ENCODE peak calls at places on chromosomes 2 and 18, in six cellular contexts. G is CD8-positive, alpha-beta memory T cell; N is IMR-90; C is neuronal stem cell; H is fibroblast of lung; I is HCT116. D is an unnamed sample.

GRCh38 chr2:177264209-177264538 is 353 bp downstream of the NFE2L2 start:
- DNase-seq in N (peak), C (no peak), G (no peak), I (no peak), H (peak), D (no peak)

GRCh38 chr2:238434846-238435751 is 8.4 kb downstream of the ASB1 start:
- DNase-seq in I (no peak), C (no peak), N (no peak), H (no peak), G (no peak), D (no peak)

GRCh38 chr2:43220982-43221659 is 5.3 kb downstream of the ZFP36L2 start:
- DNase-seq in C (peak), I (no peak), N (peak), G (peak), H (peak), D (peak)

GRCh38 chr2:199452991-199453379 is 4.8 kb downstream of the SATB2 start:
- DNase-seq in N (no peak), H (no peak), G (no peak), I (no peak), C (no peak), D (no peak)

GRCh38 chr2:18516112-18516511 is 44.3 kb downstream of the RDH14 start:
- DNase-seq in G (no peak), I (no peak), C (peak), H (peak), N (peak), D (peak)

GRCh38 chr2:23843051-23843976 is 83.6 kb downstream of the ATAD2B start:
- DNase-seq in G (no peak), I (no peak), N (peak), C (no peak), H (peak), D (peak)

GRCh38 chr2:9112079-9112721 is 94.4 kb upstream of the ASAP2 start:
- DNase-seq in C (no peak), N (peak), I (peak), H (peak), G (no peak), D (peak)

GRCh38 chr2:64359892-64360657 is 93.9 kb upstream of the LGALSL start:
- DNase-seq in C (no peak), H (peak), N (peak), G (no peak), I (peak), D (peak)

GRCh38 chr18:62069556-62069955 is 117.3 kb downstream of the PIGN start:
- DNase-seq in H (peak), I (no peak), C (no peak), G (no peak), N (peak), D (peak)

GRCh38 chr18:8301427-8302172 is 307.6 kb upstream of the RAB12 start:
- DNase-seq in H (peak), N (peak), C (no peak), I (no peak), G (no peak), D (no peak)

GRCh38 chr2:106566050-106566449 is 78.9 kb downstream of the CD8B2 start:
- DNase-seq in I (no peak), G (no peak), N (peak), H (no peak), C (no peak), D (no peak)
- H3K4me3 ChIP-seq in I (no peak), G (no peak), N (no peak), H (no peak), C (no peak), D (no peak)

GRCh38 chr18:56570971-56571370 is 67.4 kb downstream of the TXNL1 start:
- DNase-seq in I (no peak), G (no peak), C (no peak), N (no peak), H (no peak), D (no peak)
- H3K4me3 ChIP-seq in I (no peak), G (no peak), C (no peak), N (no peak), H (no peak), D (no peak)

GRCh38 chr2:32011566-32011960 is 755 bp upstream of the MEMO1 start:
- DNase-seq in C (no peak), N (no peak), I (no peak), H (no peak), G (no peak), D (no peak)
- H3K4me3 ChIP-seq in C (no peak), N (peak), I (peak), H (peak), G (peak), D (peak)

GRCh38 chr2:12271589-12271984 is 445.1 kb upstream of the TRIB2 start:
- DNase-seq in I (no peak), G (no peak), C (no peak), N (no peak), H (no peak), D (no peak)

GRCh38 chr2:12277305-12278034 is 439.3 kb upstream of the TRIB2 start:
- DNase-seq in N (no peak), I (no peak), H (no peak), C (no peak), G (no peak), D (peak)

GRCh38 chr2:12273111-12273510 is 443.6 kb upstream of the TRIB2 start:
- DNase-seq in I (no peak), C (no peak), H (no peak), N (no peak), G (no peak), D (no peak)

GRCh38 chr2:12270876-12271588 is 445.7 kb upstream of the TRIB2 start:
- DNase-seq in C (no peak), N (no peak), G (no peak), H (no peak), I (no peak), D (no peak)

GRCh38 chr2:12274591-12274990 is 442.1 kb upstream of the TRIB2 start:
- DNase-seq in C (no peak), I (no peak), H (no peak), N (no peak), G (no peak), D (no peak)
- H3K4me3 ChIP-seq in C (no peak), I (no peak), H (no peak), N (no peak), G (no peak), D (no peak)

DNA sequence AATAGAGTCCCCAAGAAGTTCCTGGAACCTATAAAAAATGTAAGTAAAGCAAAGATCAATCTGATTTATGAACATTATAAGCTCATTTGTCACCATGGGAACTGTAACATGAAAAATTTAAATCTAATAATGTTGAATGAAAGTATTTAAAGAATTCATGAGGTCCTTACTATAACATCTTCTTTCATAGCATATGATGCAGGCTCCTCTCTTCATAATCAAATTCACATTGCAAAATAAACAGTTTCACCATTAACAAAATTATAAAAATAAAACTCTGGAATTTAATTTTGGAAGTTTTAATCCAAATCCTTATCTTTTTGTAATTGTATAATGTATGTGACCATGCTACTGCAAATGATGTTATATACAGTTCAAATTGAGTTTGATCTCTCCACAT is 954.3 kb downstream of the DSC3 start:
- DNase-seq in N (no peak), I (no peak), C (no peak), H (no peak), G (no peak), D (no peak)
- H3K4me3 ChIP-seq in N (no peak), I (no peak), C (no peak), H (no peak), G (no peak), D (no peak)

GRCh38 chr2:225056330-225057073 is 14.2 kb upstream of the DOCK10 start:
- DNase-seq in C (no peak), I (no peak), N (peak), G (no peak), H (peak), D (peak)

GRCh38 chr2:225055714-225056113 is 13.4 kb upstream of the DOCK10 start:
- DNase-seq in G (no peak), C (no peak), N (no peak), H (no peak), I (no peak), D (no peak)

GRCh38 chr2:225052703-225053102 is 10.4 kb upstream of the DOCK10 start:
- DNase-seq in H (peak), N (peak), G (no peak), I (no peak), C (no peak), D (no peak)
- H3K4me3 ChIP-seq in H (no peak), N (no peak), G (peak), I (no peak), C (no peak), D (no peak)